ENCODE peak calls at places on chromosomes 13 and 19, in seven cellular contexts. I, Z, B, N, W, P and F are unnamed samples.

GRCh38 chr19:11814707-11815050 is 606 bp downstream of the ZNF440 start:
- DNase-seq in I (no peak), Z (peak; percentile 42), B (no peak), N (no peak), W (peak; percentile 24), P (no peak), F (no peak)

GRCh38 chr19:48469056-48469881 is at the start of gene CYTH2:
- DNase-seq in I (peak; percentile 98), Z (peak; percentile 97), B (peak; percentile 99), N (peak; percentile 100), W (peak; percentile 100), P (peak; percentile 100), F (peak; percentile 99)

GRCh38 chr13:25249001-25249543 is 38.2 kb downstream of the MTMR6 start:
- DNase-seq in I (no peak), Z (no peak), B (peak; percentile 9), N (no peak), W (no peak), P (no peak), F (no peak)

GRCh38 chr13:41622545-41623429 is 165.4 kb downstream of the RGCC start:
- DNase-seq in I (no peak), Z (no peak), B (no peak), N (no peak), W (no peak), P (no peak), F (no peak)

GRCh38 chr13:77033717-77034302 is 6.9 kb upstream of the FBXL3 start:
- DNase-seq in I (no peak), Z (no peak), B (no peak), N (no peak), W (no peak), P (no peak), F (no peak)

GRCh38 chr19:41039806-41040205 is 48.4 kb upstream of the CYP2A13 start:
- DNase-seq in I (no peak), Z (no peak), B (no peak), N (no peak), W (no peak), P (no peak), F (no peak)

GRCh38 chr19:7670150-7670784 is 1.4 kb downstream of the RETN start:
- DNase-seq in I (no peak), Z (peak; percentile 64), B (no peak), N (no peak), W (no peak), P (no peak), F (no peak)

GRCh38 chr13:114101831-114102520 is 30.4 kb downstream of the RASA3 start:
- DNase-seq in I (no peak), Z (no peak), B (no peak), N (peak; percentile 60), W (peak; percentile 7), P (no peak), F (no peak)

GRCh38 chr13:106496072-106496997 is 39.1 kb downstream of the EFNB2 start:
- DNase-seq in I (no peak), Z (no peak), B (no peak), N (no peak), W (no peak), P (no peak), F (no peak)

DNA sequence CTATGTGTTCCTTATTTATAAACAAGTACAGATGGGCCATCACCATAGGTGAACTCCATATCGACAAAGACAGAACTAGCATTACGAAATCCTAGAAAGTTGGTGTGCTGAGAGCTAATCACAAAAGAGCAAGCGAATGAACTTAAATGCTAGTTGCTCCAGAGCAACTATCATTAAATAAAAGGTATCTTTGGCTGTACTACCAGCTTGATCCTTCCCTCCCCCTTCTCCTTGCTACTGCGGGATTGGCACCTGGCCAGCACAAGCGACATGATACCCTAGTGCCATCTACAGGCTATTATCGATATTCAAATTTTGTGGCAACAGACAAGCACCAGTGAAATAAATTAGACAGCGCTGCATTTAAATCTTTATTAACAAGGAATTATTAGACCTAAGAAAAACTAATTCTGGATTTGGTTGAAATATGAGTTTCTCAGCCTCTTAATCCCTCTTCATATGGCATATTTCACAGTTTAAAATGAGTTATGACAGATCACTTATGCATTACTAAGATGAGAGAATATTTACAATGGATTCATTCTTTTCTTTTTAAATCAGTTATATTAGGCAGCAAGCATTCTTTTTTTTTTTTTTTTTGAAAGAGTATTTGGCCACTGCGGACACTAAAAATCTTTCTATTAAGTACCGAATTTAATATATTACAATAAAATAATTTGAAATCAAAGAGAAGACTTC is 5.8 kb downstream of the PCDH9 start:
- DNase-seq in I (peak; percentile 24), Z (no peak), B (peak; percentile 73), N (peak; percentile 69), W (peak; percentile 64), P (peak; percentile 87), F (peak; percentile 71)
- TF ChIP-seq EP300 in I (no peak), Z (no peak), B (no peak), N (no peak), W (no peak), P (no peak), F (no peak)

GRCh38 chr13:97629601-97630272 is 195.8 kb downstream of the RAP2A start:
- DNase-seq in I (no peak), Z (no peak), B (no peak), N (no peak), W (no peak), P (no peak), F (no peak)
- TF ChIP-seq EP300 in I (no peak), Z (no peak), B (no peak), N (no peak), W (no peak), P (no peak), F (no peak)

GRCh38 chr13:93559718-93560117 is 333.1 kb downstream of the GPC6 start:
- DNase-seq in I (peak; percentile 0), Z (no peak), B (no peak), N (no peak), W (no peak), P (no peak), F (no peak)
- TF ChIP-seq EP300 in I (no peak), Z (no peak), B (no peak), N (no peak), W (no peak), P (no peak), F (no peak)

DNA sequence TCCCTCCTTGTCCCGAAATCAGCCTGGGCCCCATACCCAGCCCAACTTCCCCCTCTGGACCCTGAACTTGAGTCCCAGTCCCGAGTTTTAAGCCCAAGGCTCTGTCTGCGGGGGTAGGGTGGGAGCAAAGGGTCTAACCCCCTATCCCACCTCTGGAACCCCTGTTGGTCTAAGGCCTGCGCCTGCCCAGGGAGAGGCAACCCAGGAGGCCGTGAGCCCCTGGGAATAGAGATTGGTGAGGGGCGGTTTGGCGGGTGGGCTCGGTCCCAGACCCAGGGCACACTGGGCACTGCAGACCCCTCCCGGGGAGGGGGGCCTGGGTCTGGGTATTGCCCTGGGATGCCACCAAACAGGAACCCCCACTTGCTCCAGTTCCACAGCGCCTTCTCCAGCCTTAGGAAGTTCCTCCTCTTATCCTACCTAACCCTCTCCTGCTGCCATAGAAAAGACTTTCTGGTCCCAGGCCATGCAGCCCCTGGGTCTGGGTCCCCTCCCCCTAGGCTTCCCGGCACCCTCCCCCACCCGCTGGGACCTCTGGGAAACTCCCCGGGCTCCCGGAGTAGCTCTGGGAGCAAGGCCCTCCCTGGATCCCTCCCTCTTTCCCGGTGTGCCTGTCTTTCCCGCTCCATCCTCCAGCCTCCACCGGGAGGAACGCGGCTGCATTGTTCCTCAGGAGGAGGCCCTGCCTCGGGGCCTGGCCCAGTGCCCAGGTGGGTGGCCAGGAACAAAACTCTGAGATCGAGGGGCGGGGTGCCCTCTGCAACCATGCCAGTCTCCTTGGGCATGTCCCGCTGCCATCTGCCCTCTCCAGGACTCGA is 33.6 kb upstream of the NANOS3 start:
- DNase-seq in I (no peak), Z (peak; percentile 68), B (no peak), N (peak; percentile 92), W (peak; percentile 75), P (peak; percentile 78), F (peak; percentile 74)
- TF ChIP-seq EP300 in I (no peak), Z (no peak), B (no peak), N (no peak), W (peak; percentile 39), P (no peak), F (no peak)

GRCh38 chr19:19821366-19822147 is at the start of gene ZNF506:
- DNase-seq in I (peak; percentile 1), Z (peak; percentile 79), B (peak; percentile 100), N (peak; percentile 99), W (peak; percentile 99), P (peak; percentile 100), F (peak; percentile 99)
- TF ChIP-seq EP300 in I (no peak), Z (no peak), B (peak; percentile 73), N (no peak), W (no peak), P (no peak), F (no peak)

GRCh38 chr19:36524617-36525016 is 3.5 kb downstream of the ZNF260 start:
- DNase-seq in I (no peak), Z (no peak), B (no peak), N (no peak), W (no peak), P (no peak), F (no peak)
- TF ChIP-seq EP300 in I (no peak), Z (no peak), B (no peak), N (no peak), W (no peak), P (no peak), F (no peak)